ENCODE peak calls at places on chromosome 19, in four cellular contexts. O is osteoblast, W is endodermal cell, U is hepatocyte. C is an unnamed sample. For H3K9me3, the result is how much of the 10 kb centered on the place peaks cover.

GRCh38 chr19:10419200-10419645 is 1.1 kb upstream of the PDE4A start:
- DNase-seq in U (peak), O (peak), W (peak), C (no peak)

GRCh38 chr19:46614114-46614701 is 10.7 kb downstream of the PTGIR start:
- DNase-seq in U (peak), O (peak), W (peak), C (peak)

GRCh38 chr19:4051175-4052101 is 15.3 kb downstream of the ZBTB7A start:
- DNase-seq in W (no peak), U (peak), O (peak), C (no peak)

GRCh38 chr19:48961673-48962028 is 3.5 kb upstream of the FTL start:
- DNase-seq in U (no peak), W (peak), O (peak), C (no peak)

GRCh38 chr19:16085115-16085514 is 8.8 kb downstream of the TPM4 start:
- DNase-seq in W (no peak), O (no peak), U (no peak), C (no peak)

GRCh38 chr19:43625918-43626579 is 6.6 kb upstream of the ZNF428 start:
- DNase-seq in U (no peak), W (peak), O (peak), C (peak)

GRCh38 chr19:13872695-13873389 is 4.1 kb upstream of the NANOS3 start:
- DNase-seq in W (peak), U (peak), O (peak), C (peak)

GRCh38 chr19:41706741-41707501 is 1.5 kb upstream of the CEACAM5 start:
- DNase-seq in O (no peak), U (peak), W (peak), C (peak)

GRCh38 chr19:35034005-35034502 is 3.8 kb downstream of the SCN1B start:
- DNase-seq in U (no peak), O (peak), W (no peak), C (no peak)

GRCh38 chr19:19139876-19140229 is 1.6 kb upstream of the TMEM161A start:
- DNase-seq in O (no peak), W (no peak), U (no peak), C (no peak)

DNA sequence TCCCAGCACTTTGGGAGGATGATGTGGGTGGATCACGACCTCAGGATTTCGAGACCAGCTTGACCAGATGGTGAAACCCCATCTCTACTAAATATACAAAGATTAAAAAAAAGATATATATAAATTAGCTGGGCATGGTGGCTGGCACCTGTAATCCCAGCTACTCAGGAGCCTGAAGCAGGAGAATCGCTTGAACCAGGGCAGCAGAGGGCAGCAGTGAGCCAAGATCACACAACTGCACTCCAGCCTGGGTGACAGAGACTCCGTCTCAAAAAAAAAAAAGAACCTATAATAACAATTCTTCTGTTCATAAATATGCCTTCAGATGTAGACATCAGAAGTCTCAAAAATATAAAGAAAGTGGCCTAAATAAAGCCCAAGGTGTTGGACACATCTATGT is 7.6 kb downstream of the ZNF737 start:
- DNase-seq in O (no peak), W (peak), U (no peak), C (peak)
- H3K9me3 ChIP-seq in O (under half), W (half or more), U (half or more), C (under half)

DNA sequence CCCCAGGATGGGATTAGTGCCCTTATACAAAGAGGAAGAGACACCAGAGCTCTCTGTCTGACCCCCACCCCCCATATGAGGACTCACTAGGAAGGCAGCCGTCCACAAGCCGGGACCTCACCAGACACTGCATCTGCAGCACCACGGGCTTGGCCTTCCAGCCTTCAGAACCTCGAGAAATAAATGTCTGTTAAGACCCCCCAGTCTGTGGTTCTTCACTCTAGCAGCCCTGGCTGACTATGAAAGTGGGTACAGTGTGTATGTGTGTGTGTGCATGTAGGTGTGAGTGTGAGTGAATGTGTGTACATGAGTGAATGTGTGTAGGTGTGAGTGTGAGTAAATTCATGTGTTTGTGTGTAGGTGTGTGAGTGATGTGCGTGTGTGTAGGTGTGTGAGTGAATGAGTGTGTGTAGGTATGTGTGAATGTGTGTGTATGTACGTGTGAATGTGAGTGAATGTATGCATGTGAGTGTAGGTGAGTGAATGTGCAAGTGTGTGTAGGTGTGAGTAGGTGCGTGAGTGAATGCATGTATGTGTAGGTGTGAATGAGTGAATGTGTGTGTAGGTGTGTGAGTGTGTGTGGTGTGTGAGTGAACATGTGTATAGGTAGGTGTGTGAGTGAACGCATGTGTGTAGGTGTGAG is 201.6 kb upstream of the ZNF536 start:
- DNase-seq in U (no peak), W (no peak), O (no peak), C (no peak)
- H3K9me3 ChIP-seq in U (under half), W (under half), O (under half), C (under half)

DNA sequence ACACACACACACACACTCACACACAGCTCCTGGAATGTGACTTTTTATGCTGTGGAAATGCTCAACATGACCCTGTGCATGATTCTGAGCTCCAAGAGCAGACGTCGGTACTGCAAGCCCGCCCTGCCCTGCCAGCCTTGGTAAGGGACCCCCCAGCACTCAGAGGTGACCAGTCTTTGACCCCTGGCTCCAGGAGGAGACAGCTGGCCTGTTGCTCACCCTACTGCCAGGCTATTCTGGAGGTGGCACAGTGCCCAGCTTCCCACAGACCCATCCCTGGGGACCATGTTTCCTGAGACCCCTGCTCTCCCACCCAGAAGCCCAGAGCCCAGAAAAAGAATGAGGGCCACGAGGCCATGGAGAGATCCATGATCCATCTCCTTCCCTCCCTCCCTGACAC is 103.1 kb upstream of the VSTM2B start:
- DNase-seq in U (no peak), W (no peak), O (peak), C (no peak)
- H3K9me3 ChIP-seq in U (under half), W (under half), O (under half), C (under half)

GRCh38 chr19:50042363-50043024 is 16.7 kb downstream of the ZNF473 start:
- DNase-seq in O (no peak), W (no peak), U (no peak), C (no peak)

GRCh38 chr19:50044922-50045321 is 19.1 kb downstream of the ZNF473 start:
- DNase-seq in W (no peak), O (no peak), U (no peak), C (no peak)

GRCh38 chr19:50040967-50041366 is 15.2 kb downstream of the ZNF473 start:
- DNase-seq in O (no peak), U (no peak), W (no peak), C (no peak)

GRCh38 chr19:50046649-50047503 is 21.1 kb downstream of the ZNF473 start:
- DNase-seq in W (peak), O (no peak), U (no peak), C (no peak)

DNA sequence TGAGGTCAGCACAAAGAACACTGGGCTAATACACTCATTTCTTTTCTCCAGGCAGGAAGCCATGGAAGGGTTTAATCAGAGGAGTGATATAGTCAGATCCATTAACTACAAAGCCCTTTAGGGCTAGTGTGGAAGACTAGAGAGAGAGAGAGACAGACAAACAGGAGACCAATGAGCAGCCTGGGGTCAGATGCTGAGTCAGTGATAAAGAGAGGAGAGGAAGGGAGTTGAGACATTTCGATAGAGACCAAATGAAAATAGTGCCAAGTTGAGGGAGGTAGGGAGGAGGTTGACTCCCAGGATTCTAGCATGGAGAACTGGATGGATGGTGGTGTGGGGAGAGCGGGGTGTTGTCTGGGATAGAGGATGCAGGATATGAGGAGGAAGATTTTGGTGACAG is 18.2 kb downstream of the ZNF473 start:
- DNase-seq in O (no peak), U (no peak), W (no peak), C (no peak)
- H3K9me3 ChIP-seq in O (half or more), U (under half), W (half or more), C (half or more)

GRCh38 chr19:2852598-2852997 is 11.3 kb downstream of the ZNF555 start:
- DNase-seq in U (no peak), O (no peak), W (no peak), C (no peak)

GRCh38 chr19:2853015-2853606 is 11.8 kb downstream of the ZNF555 start:
- DNase-seq in W (no peak), O (no peak), U (no peak), C (no peak)

GRCh38 chr19:2856457-2857055 is 10.6 kb upstream of the ZNF556 start:
- DNase-seq in W (no peak), O (no peak), U (no peak), C (no peak)

GRCh38 chr19:2858864-2859263 is 8.3 kb upstream of the ZNF556 start:
- DNase-seq in W (no peak), U (no peak), O (no peak), C (no peak)

DNA sequence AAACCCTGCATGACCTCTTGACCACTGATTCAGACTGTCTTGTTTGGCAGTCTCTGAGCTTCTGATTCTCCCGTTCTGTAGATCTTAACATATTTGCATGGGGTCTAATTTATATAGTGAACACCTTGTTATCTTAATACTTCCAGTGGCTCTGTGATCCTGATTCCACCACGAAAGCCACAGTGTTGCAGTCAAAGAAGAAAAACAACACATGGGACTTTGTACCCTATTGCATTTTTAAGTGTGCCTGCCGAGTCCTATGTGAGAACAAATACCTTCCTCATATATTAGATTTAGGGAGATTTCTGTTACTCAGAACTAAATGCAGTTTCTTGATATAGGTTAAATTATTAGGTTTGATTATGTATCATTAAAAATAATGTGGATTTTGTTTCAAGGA is 12.3 kb upstream of the ZNF556 start:
- DNase-seq in U (no peak), W (no peak), O (no peak), C (no peak)
- H3K9me3 ChIP-seq in U (half or more), W (half or more), O (half or more), C (half or more)

DNA sequence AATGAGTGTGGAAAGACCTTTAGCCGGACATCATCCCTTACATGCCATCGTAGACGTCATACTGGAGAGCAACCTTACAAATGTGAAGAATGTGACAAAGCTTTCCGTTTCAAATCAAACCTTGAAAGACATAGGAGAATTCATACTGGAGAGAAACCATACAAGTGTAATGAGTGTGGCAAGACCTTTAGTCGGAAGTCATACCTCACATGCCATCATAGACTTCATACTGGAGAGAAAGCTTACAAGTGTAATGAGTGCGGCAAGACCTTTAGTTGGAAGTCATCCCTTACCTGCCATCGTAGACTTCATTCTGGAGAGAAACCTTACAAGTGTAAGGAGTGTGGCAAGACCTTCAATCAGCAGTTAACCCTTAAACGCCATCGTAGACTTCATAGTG is 11.7 kb upstream of the ZNF813 start:
- DNase-seq in O (no peak), U (no peak), W (no peak), C (no peak)
- H3K9me3 ChIP-seq in O (under half), U (half or more), W (half or more), C (under half)